ENCODE peak calls at places on chromosomes 12 and 14, in seven cellular contexts. M is endodermal cell, U is suprapubic skin, Y is tibial nerve, Q is lower lobe of right lung, K is neuronal stem cell, N is heart left ventricle. R is an unnamed sample.

GRCh38 chr14:58501214-58501816 is 73.8 kb downstream of the KIAA0586 start:
- DNase-seq in K (peak), U (no peak), N (no peak), M (no peak), Y (no peak), Q (no peak), R (no peak)

GRCh38 chr14:54253195-54253947 is 143.4 kb upstream of the CDKN3 start:
- DNase-seq in Y (no peak), N (no peak), M (no peak), Q (no peak), U (no peak), K (no peak), R (no peak)

GRCh38 chr14:99345472-99345871 is 73.5 kb upstream of the BCL11B start:
- DNase-seq in Y (no peak), M (no peak), N (no peak), U (no peak), Q (no peak), K (no peak), R (no peak)

GRCh38 chr12:119302334-119303132 is 32.0 kb upstream of the CCDC60 start:
- DNase-seq in U (peak), M (peak), N (no peak), Y (no peak), K (peak), Q (no peak), R (no peak)

GRCh38 chr14:44316647-44317432 is 190.2 kb downstream of the FSCB start:
- DNase-seq in Q (no peak), Y (no peak), K (no peak), M (no peak), N (no peak), U (no peak), R (no peak)

GRCh38 chr14:104352493-104353220 is 214.3 kb downstream of the KIF26A start:
- DNase-seq in N (no peak), Q (no peak), Y (no peak), K (no peak), U (peak), M (peak), R (no peak)

GRCh38 chr12:112148031-112148513 is 22.7 kb downstream of the TRAFD1 start:
- DNase-seq in K (no peak), Q (no peak), Y (no peak), M (peak), N (no peak), U (no peak), R (no peak)

GRCh38 chr12:75747572-75747995 is 236.2 kb upstream of the KRR1 start:
- DNase-seq in Y (no peak), Q (no peak), K (no peak), N (no peak), U (no peak), M (no peak), R (no peak)

GRCh38 chr14:20195911-20196310 is 5.2 kb downstream of the OR11G2 start:
- DNase-seq in K (no peak), Y (no peak), Q (no peak), U (no peak), M (no peak), N (no peak), R (no peak)

GRCh38 chr12:42976620-42977019 is 387.1 kb upstream of the PRICKLE1 start:
- DNase-seq in Q (no peak), M (no peak), N (no peak), Y (no peak), U (no peak), K (no peak), R (no peak)

GRCh38 chr12:43764528-43764927 is 5.8 kb downstream of the IRAK4 start:
- DNase-seq in K (no peak), Q (no peak), N (no peak), U (no peak), Y (no peak), M (no peak), R (no peak)

GRCh38 chr12:39723831-39724230 is 104.2 kb upstream of the ABCD2 start:
- DNase-seq in Q (no peak), N (no peak), K (no peak), U (no peak), M (peak), Y (no peak), R (no peak)

GRCh38 chr12:31868980-31869379 is 90.2 kb upstream of the RESF1 start:
- DNase-seq in Q (no peak), U (no peak), K (no peak), N (peak), Y (no peak), M (no peak), R (no peak)

GRCh38 chr14:92565718-92566115 is 52.1 kb downstream of the RIN3 start:
- DNase-seq in K (no peak), Q (no peak), N (no peak), M (no peak), U (no peak), Y (no peak), R (no peak)

GRCh38 chr14:50971122-50971781 is 27.0 kb upstream of the PYGL start:
- DNase-seq in U (no peak), K (no peak), M (no peak), Q (no peak), N (no peak), Y (no peak), R (no peak)

GRCh38 chr12:51383281-51383905 is 7.8 kb downstream of the GALNT6 start:
- DNase-seq in N (no peak), Y (no peak), U (no peak), Q (no peak), M (no peak), K (no peak), R (no peak)
- H3K27ac ChIP-seq in N (no peak), Y (no peak), U (no peak), Q (no peak), M (no peak), K (no peak), R (no peak)

DNA sequence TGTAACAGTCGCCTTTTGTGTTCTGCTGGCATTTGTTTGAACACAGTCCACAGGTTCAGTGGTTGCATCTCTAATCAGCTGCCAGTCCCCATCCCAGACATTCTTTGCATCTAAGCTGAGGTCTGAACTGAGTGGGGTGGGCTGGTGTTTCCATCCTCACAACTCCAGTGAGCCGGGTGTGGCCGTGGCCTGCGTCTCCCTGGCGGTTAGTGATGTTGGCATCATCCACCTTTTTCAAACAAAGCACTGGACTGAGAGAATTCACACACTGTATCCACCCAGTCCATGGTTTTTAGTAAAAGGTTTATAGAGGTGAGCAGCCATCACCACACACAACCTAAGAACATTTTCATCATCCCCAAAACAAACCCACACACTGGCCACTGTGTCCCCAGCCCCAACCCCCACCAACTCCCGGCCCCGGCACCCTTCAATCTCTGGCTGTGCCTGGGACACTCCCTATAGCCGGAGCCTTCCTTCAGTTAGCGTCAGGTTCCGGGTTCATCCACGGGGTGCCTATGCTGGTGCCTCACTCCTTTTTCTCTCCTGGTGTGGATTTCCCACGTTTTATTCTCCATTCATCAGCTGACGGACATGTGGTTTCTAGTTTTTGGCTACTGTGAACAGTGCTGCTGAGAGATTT is 6.5 kb downstream of the DDX51 start:
- DNase-seq in N (peak), U (no peak), Q (no peak), Y (no peak), K (no peak), M (no peak), R (no peak)
- H3K27ac ChIP-seq in N (no peak), U (no peak), Q (no peak), Y (no peak), K (no peak), M (no peak), R (no peak)

GRCh38 chr12:6276936-6277615 is 33.4 kb upstream of the PLEKHG6 start:
- DNase-seq in Y (no peak), N (no peak), Q (peak), M (peak), U (no peak), K (no peak), R (no peak)
- H3K27ac ChIP-seq in Y (peak), N (peak), Q (peak), M (no peak), U (peak), K (no peak), R (no peak)

GRCh38 chr14:69701269-69701668 is 65.7 kb upstream of the SRSF5 start:
- DNase-seq in K (no peak), N (no peak), Q (no peak), Y (no peak), M (no peak), U (no peak), R (no peak)

GRCh38 chr14:69700609-69701008 is 66.3 kb upstream of the SRSF5 start:
- DNase-seq in U (no peak), Q (no peak), M (no peak), N (no peak), K (no peak), Y (no peak), R (no peak)

GRCh38 chr14:69703047-69704046 is 63.6 kb upstream of the SRSF5 start:
- DNase-seq in N (no peak), U (no peak), M (no peak), Y (no peak), Q (no peak), K (no peak), R (no peak)

GRCh38 chr14:69699743-69700309 is 67.1 kb upstream of the SRSF5 start:
- DNase-seq in M (no peak), N (no peak), U (no peak), K (no peak), Y (no peak), Q (no peak), R (no peak)

DNA sequence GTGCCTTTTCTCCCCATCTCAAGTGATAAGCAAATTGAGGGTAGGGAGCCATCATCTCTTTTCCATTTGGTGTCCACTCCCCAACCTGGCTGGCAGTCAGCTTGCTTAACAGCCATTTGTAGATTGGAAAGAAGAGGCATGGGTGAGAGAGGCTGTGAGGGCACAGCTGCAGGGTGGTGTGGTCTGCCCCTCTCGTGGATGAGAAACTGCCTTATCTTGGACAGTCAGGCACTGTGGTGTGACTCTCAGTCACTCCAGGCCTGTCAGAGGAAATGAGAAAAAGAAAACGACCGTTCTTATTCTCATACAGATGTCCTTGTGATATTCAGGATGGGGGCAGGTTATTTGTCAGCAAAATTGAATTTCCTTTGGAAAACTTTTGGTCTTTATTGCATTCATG is 65.1 kb upstream of the SRSF5 start:
- DNase-seq in K (no peak), N (no peak), U (no peak), M (no peak), Q (no peak), Y (no peak), R (no peak)
- H3K27ac ChIP-seq in K (no peak), N (peak), U (no peak), M (peak), Q (peak), Y (no peak), R (peak)

GRCh38 chr12:22900401-22900800 is 275.4 kb downstream of the ETNK1 start:
- DNase-seq in M (no peak), K (no peak), U (no peak), N (no peak), Q (no peak), Y (no peak), R (no peak)
- H3K27ac ChIP-seq in M (no peak), K (no peak), U (no peak), N (no peak), Q (no peak), Y (no peak), R (no peak)

GRCh38 chr12:41585784-41586183 is 397.7 kb downstream of the PDZRN4 start:
- DNase-seq in N (no peak), K (no peak), Q (no peak), M (no peak), Y (no peak), U (no peak), R (no peak)
- H3K27ac ChIP-seq in N (no peak), K (no peak), Q (no peak), M (no peak), Y (no peak), U (no peak), R (no peak)

GRCh38 chr12:94555687-94556086 is 94.7 kb downstream of the TMCC3 start:
- DNase-seq in N (no peak), Q (no peak), Y (no peak), U (no peak), M (peak), K (no peak), R (no peak)

GRCh38 chr12:94550964-94551363 is 91.3 kb upstream of the CEP83 start:
- DNase-seq in Y (no peak), N (no peak), Q (no peak), K (no peak), U (no peak), M (no peak), R (no peak)

GRCh38 chr12:94551810-94552209 is 92.1 kb upstream of the CEP83 start:
- DNase-seq in Y (no peak), M (no peak), Q (no peak), U (no peak), N (no peak), K (no peak), R (no peak)

GRCh38 chr12:94553875-94554274 is 94.2 kb upstream of the CEP83 start:
- DNase-seq in M (peak), N (no peak), U (no peak), K (no peak), Q (no peak), Y (no peak), R (no peak)

GRCh38 chr12:94553130-94553519 is 93.5 kb upstream of the CEP83 start:
- DNase-seq in M (peak), Q (no peak), Y (no peak), N (no peak), K (no peak), U (no peak), R (no peak)
- H3K27ac ChIP-seq in M (no peak), Q (no peak), Y (no peak), N (no peak), K (no peak), U (no peak), R (peak)

GRCh38 chr12:116054280-116054679 is 223.2 kb downstream of the MED13L start:
- DNase-seq in Y (no peak), M (no peak), N (no peak), K (no peak), Q (no peak), U (no peak), R (no peak)
- H3K27ac ChIP-seq in Y (peak), M (peak), N (no peak), K (no peak), Q (no peak), U (no peak), R (peak)

DNA sequence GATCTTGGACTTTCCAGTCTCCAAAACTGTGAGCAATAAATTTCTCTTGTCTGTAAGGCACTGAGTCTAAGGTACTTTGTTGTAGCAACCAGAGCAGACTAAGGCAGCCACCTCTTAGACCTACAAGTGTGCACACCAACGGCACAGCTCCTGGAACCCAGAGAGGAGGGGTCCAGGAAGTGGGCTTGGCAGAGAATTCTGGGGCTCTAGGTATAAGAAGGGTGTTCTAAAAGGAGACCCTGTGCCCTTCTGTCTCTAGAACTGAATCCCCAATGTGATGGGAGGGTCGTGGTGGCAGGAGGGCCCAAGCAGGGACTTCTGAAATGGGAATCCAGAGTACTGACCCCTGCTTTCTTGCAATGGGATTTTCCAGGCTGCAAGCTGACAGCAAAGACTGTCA is 13.5 kb upstream of the TFCP2 start:
- DNase-seq in K (no peak), U (no peak), N (no peak), Q (no peak), Y (no peak), M (no peak), R (no peak)
- H3K27ac ChIP-seq in K (no peak), U (no peak), N (no peak), Q (no peak), Y (no peak), M (no peak), R (no peak)

GRCh38 chr12:95551913-95552516 is 739 bp upstream of the USP44 start:
- DNase-seq in K (no peak), N (no peak), U (no peak), Y (no peak), M (no peak), Q (no peak), R (no peak)
- H3K27ac ChIP-seq in K (no peak), N (no peak), U (no peak), Y (no peak), M (no peak), Q (no peak), R (no peak)